ENCODE peak calls at places on chromosomes 13 and 19, in seven cellular contexts. Z is right lobe of liver, M is suprapubic skin, R is tibial nerve, A is heart right ventricle, E is psoas muscle, K is MM.1S. X is an unnamed sample.

GRCh38 chr13:46855166-46855565 is 41.7 kb downstream of the HTR2A start:
- DNase-seq in Z (no peak), M (no peak), R (no peak), A (no peak), E (no peak), K (no peak), X (no peak)

GRCh38 chr19:40184273-40184672 is 7.0 kb upstream of the MAP3K10 start:
- DNase-seq in Z (no peak), M (no peak), R (no peak), A (no peak), E (no peak), K (no peak), X (no peak)

GRCh38 chr19:48513289-48514122 is 1.9 kb upstream of the LMTK3 start:
- DNase-seq in Z (peak; percentile 54), M (no peak), R (no peak), A (peak; percentile 66), E (peak; percentile 75), K (peak; percentile 49), X (peak; percentile 75)

GRCh38 chr13:106566682-106567420 is 1.1 kb downstream of the ARGLU1 start:
- DNase-seq in Z (peak; percentile 68), M (no peak), R (peak; percentile 28), A (peak; percentile 65), E (peak; percentile 74), K (peak; percentile 77), X (no peak)

GRCh38 chr19:35911790-35912189 is 3.7 kb upstream of the TYROBP start:
- DNase-seq in Z (peak; percentile 85), M (no peak), R (no peak), A (no peak), E (no peak), K (no peak), X (no peak)

GRCh38 chr13:40187836-40188591 is 478.4 kb downstream of the FOXO1 start:
- DNase-seq in Z (no peak), M (no peak), R (no peak), A (no peak), E (no peak), K (no peak), X (peak; percentile 73)

GRCh38 chr13:25860862-25861261 is 191.0 kb downstream of the SHISA2 start:
- DNase-seq in Z (no peak), M (no peak), R (no peak), A (no peak), E (no peak), K (no peak), X (no peak)

GRCh38 chr19:41298327-41298964 is 11.5 kb upstream of the CCDC97 start:
- DNase-seq in Z (peak; percentile 42), M (no peak), R (peak; percentile 46), A (peak; percentile 88), E (peak; percentile 88), K (peak; percentile 64), X (peak; percentile 65)

GRCh38 chr13:38166121-38166520 is 183.5 kb upstream of the UFM1 start:
- DNase-seq in Z (no peak), M (no peak), R (no peak), A (no peak), E (no peak), K (no peak), X (no peak)

GRCh38 chr13:44211286-44211685 is 162.3 kb upstream of the SERP2 start:
- DNase-seq in Z (no peak), M (no peak), R (no peak), A (no peak), E (no peak), K (no peak), X (no peak)

GRCh38 chr13:95100525-95101121 is 200.6 kb downstream of the ABCC4 start:
- DNase-seq in Z (no peak), M (no peak), R (no peak), A (no peak), E (no peak), K (no peak), X (no peak)

GRCh38 chr19:483332-484072 is 12.8 kb upstream of the MADCAM1 start:
- DNase-seq in Z (no peak), M (no peak), R (no peak), A (no peak), E (peak; percentile 46), K (no peak), X (no peak)

GRCh38 chr19:480016-480855 is 16.1 kb upstream of the MADCAM1 start:
- DNase-seq in Z (peak; percentile 81), M (no peak), R (peak; percentile 62), A (peak; percentile 89), E (peak; percentile 89), K (no peak), X (peak; percentile 36)

GRCh38 chr19:484494-484893 is 11.8 kb upstream of the MADCAM1 start:
- DNase-seq in Z (no peak), M (no peak), R (no peak), A (no peak), E (peak; percentile 48), K (no peak), X (no peak)

GRCh38 chr19:485122-485521 is 11.2 kb upstream of the MADCAM1 start:
- DNase-seq in Z (no peak), M (no peak), R (no peak), A (no peak), E (peak; percentile 3), K (no peak), X (no peak)

GRCh38 chr19:482186-483041 is 13.9 kb upstream of the MADCAM1 start:
- DNase-seq in Z (no peak), M (no peak), R (no peak), A (no peak), E (peak; percentile 28), K (no peak), X (no peak)
- H3K27ac ChIP-seq in Z (no peak overlapping the region), M (no peak overlapping the region), R (no peak overlapping the region), A (no peak overlapping the region), E (no peak overlapping the region), K (no peak overlapping the region), X (no peak overlapping the region)

GRCh38 chr13:99974939-99975561 is 3.5 kb upstream of the ZIC5 start:
- DNase-seq in Z (no peak), M (peak; percentile 67), R (no peak), A (no peak), E (no peak), K (no peak), X (no peak)
- H3K27me3 ChIP-seq in Z (peaks cover 13% of the 10 kb centered on the region), M (peaks cover 98% of the 10 kb centered on the region), R (peaks cover 95% of the 10 kb centered on the region), A (peaks cover 99% of the 10 kb centered on the region), E (peaks cover 97% of the 10 kb centered on the region), K (peaks cover 38% of the 10 kb centered on the region), X (peaks cover 89% of the 10 kb centered on the region)

DNA sequence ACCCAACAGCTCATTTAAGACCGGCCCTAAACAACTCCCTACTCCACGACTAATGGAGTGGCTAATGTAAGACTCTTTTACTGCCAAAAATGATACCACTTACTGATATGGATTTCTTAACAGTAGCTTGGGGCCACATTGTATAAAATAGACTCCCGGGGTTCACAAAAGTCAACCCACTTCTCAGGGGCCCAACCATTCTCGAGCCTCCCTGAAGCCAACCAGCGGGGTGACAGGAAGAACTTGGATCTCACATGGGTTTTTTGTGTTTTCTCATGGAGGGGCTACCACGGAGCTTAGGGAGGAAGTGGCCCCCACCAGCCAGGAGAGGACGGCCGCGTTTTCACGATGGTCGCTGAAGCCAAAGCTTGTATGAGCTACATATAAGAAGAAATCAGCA is 8.1 kb downstream of the MCF2L start:
- DNase-seq in Z (no peak), M (no peak), R (no peak), A (no peak), E (no peak), K (no peak), X (no peak)
- H3K9me3 ChIP-seq in Z (no peaks in the 10 kb centered on the region), M (no peaks in the 10 kb centered on the region), R (no peaks in the 10 kb centered on the region), A (no peaks in the 10 kb centered on the region), E (no peaks in the 10 kb centered on the region), K (no peaks in the 10 kb centered on the region), X (no peaks in the 10 kb centered on the region)

GRCh38 chr13:29550589-29550988 is 44.9 kb downstream of the SLC7A1 start:
- DNase-seq in Z (no peak), M (no peak), R (no peak), A (no peak), E (no peak), K (no peak), X (no peak)
- H3K27ac ChIP-seq in Z (no peak overlapping the region), M (no peak overlapping the region), R (no peak overlapping the region), A (no peak overlapping the region), E (no peak overlapping the region), K (no peak overlapping the region), X (no peak overlapping the region)

DNA sequence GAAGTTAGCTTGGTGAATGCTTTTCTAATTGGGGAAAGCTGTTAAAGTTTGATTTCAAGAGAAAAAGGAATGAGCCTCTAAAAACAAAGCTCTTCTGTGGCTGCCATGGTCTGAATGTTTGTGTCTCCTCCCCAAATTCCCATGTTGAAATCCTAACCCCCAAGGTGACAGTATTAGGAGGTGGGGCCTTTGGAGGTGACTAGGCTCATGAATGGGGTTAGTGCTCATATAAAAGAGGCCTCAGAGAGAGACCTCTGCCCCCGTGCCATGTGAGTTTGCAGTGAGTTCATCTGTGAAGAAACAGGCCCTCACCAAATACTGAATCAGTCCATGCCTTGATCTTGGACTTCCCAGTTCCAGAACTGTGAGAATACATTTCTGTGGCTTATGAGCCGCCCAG is 56.5 kb downstream of the ARHGEF7 start:
- DNase-seq in Z (no peak), M (no peak), R (no peak), A (no peak), E (no peak), K (no peak), X (no peak)
- H3K27me3 ChIP-seq in Z (no peaks in the 10 kb centered on the region), M (no peaks in the 10 kb centered on the region), R (no peaks in the 10 kb centered on the region), A (no peaks in the 10 kb centered on the region), E (no peaks in the 10 kb centered on the region), K (no peaks in the 10 kb centered on the region), X (no peaks in the 10 kb centered on the region)

DNA sequence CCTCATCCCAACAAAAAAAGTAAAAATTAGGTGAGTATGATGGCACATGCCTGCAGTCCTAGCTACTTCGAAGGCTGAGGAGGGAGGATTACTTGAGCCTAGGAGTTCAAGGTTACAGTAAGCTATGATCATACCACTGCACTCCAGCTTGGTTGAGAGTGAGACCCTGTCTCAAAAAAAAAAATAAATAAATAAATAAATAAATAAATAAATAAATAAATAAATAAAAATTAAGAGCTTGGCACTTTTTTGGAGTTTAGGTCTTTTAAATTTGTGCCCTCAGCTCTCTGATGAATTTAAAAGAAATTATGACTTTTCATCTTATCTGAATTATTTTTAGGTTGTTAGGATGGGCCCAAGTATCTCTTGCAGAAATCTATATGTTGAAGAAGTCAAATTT is 8.9 kb downstream of the ZNF420 start:
- DNase-seq in Z (no peak), M (no peak), R (no peak), A (no peak), E (no peak), K (no peak), X (no peak)
- H3K9me3 ChIP-seq in Z (peaks cover 17% of the 10 kb centered on the region), M (peaks cover 35% of the 10 kb centered on the region), R (peaks cover 100% of the 10 kb centered on the region), A (peaks cover 2% of the 10 kb centered on the region), E (peaks cover 59% of the 10 kb centered on the region), K (no peaks in the 10 kb centered on the region), X (peaks cover 6% of the 10 kb centered on the region)

GRCh38 chr19:1266116-1266817 is 2.9 kb upstream of the CIRBP start:
- DNase-seq in Z (peak; percentile 96), M (peak; percentile 92), R (no peak), A (peak; percentile 90), E (peak; percentile 93), K (peak; percentile 88), X (peak; percentile 87)

GRCh38 chr19:1268392-1269064 is 604 bp upstream of the CIRBP start:
- DNase-seq in Z (peak; percentile 56), M (no peak), R (no peak), A (peak; percentile 28), E (peak; percentile 72), K (no peak), X (no peak)

GRCh38 chr19:1266818-1267440 is 2.2 kb upstream of the CIRBP start:
- DNase-seq in Z (peak; percentile 80), M (no peak), R (no peak), A (peak; percentile 72), E (peak; percentile 87), K (peak; percentile 77), X (no peak)

GRCh38 chr19:1269065-1269477 is at the start of gene CIRBP:
- DNase-seq in Z (peak; percentile 100), M (peak; percentile 100), R (peak; percentile 100), A (peak; percentile 100), E (peak; percentile 100), K (peak; percentile 100), X (peak; percentile 99)

GRCh38 chr19:1267441-1268391 is 1.4 kb upstream of the CIRBP start:
- DNase-seq in Z (peak; percentile 56), M (no peak), R (no peak), A (peak; percentile 32), E (peak; percentile 72), K (no peak), X (no peak)
- H3K27ac ChIP-seq in Z (no peak overlapping the region), M (peak overlapping the region; percentile 100), R (peak overlapping the region; percentile 99), A (peak overlapping the region; percentile 100), E (peak overlapping the region; percentile 99), K (no peak overlapping the region), X (peak overlapping the region; percentile 77)

X was measured in CD4-positive, alpha-beta memory T cell.